ENCODE peak calls at places on chromosome 19, in five cellular contexts. G, H, W, R and X are unnamed samples. For H3K27me3, the result is how much of the 10 kb centered on the place peaks cover.

GRCh38 chr19:36093146-36093662 is 17.7 kb upstream of the OVOL3 start:
- DNase-seq in G (no peak), H (no peak), W (no peak), R (no peak), X (no peak)

GRCh38 chr19:37981785-37982475 is 74.9 kb downstream of the SIPA1L3 start:
- DNase-seq in G (peak), H (peak), W (no peak), R (no peak), X (no peak)

GRCh38 chr19:39263912-39264305 is 4.3 kb upstream of the IFNL2 start:
- DNase-seq in G (no peak), H (no peak), W (no peak), R (peak), X (no peak)

GRCh38 chr19:30116984-30117555 is 175.0 kb downstream of the URI1 start:
- DNase-seq in G (no peak), H (no peak), W (no peak), R (no peak), X (no peak)

GRCh38 chr19:28049875-28050274 is 1163.1 kb downstream of the UQCRFS1 start:
- DNase-seq in G (no peak), H (no peak), W (no peak), R (no peak), X (no peak)

GRCh38 chr19:30391554-30392551 is 19.7 kb downstream of the ZNF536 start:
- DNase-seq in G (no peak), H (no peak), W (no peak), R (peak), X (peak)

GRCh38 chr19:8461376-8461775 is 16.6 kb downstream of the HNRNPM start:
- DNase-seq in G (no peak), H (no peak), W (no peak), R (no peak), X (no peak)

GRCh38 chr19:10368101-10368803 is 12.1 kb downstream of the TYK2 start:
- DNase-seq in G (no peak), H (no peak), W (no peak), R (no peak), X (no peak)

GRCh38 chr19:8158411-8159074 is 9.2 kb upstream of the FBN3 start:
- DNase-seq in G (peak), H (peak), W (peak), R (peak), X (no peak)

GRCh38 chr19:48445256-48445605 is 552 bp upstream of the GRWD1 start:
- DNase-seq in G (peak), H (peak), W (no peak), R (peak), X (no peak)

GRCh38 chr19:46659151-46660007 is 1.6 kb downstream of the DACT3 start:
- DNase-seq in G (no peak), H (no peak), W (peak), R (peak), X (no peak)

GRCh38 chr19:52221831-52222375 is 32.1 kb downstream of the PPP2R1A start:
- DNase-seq in G (no peak), H (peak), W (no peak), R (no peak), X (no peak)

DNA sequence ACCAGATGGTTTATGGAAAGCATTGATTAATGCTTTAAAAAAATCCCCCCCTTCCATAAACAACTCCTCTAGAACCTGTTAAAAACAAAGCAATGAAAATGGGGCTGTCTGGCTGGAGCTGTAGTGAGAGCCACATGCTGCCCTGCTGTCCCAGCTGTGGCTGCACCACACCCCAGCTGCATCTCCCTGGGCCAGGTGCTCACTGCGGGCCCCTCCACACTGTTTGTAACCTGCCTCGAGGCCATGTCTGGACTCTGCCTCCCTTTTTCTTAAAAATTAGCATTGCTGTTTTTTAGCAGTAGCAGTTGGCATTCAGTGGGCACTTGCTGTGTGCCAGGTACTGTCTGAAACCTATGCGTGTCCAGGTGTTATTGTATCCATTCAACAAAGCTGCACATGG is 15.2 kb upstream of the F2RL3 start:
- DNase-seq in G (peak), H (no peak), W (no peak), R (no peak), X (no peak)
- H2BK120ac ChIP-seq in G (no peak), H (no peak), W (no peak), R (no peak), X (no peak)

GRCh38 chr19:1776606-1777147 is 23.4 kb downstream of the ONECUT3 start:
- DNase-seq in G (no peak), H (no peak), W (no peak), R (no peak), X (no peak)

GRCh38 chr19:1774999-1775772 is 21.9 kb downstream of the ONECUT3 start:
- DNase-seq in G (peak), H (no peak), W (no peak), R (peak), X (peak)

GRCh38 chr19:1777149-1777548 is 23.8 kb downstream of the ONECUT3 start:
- DNase-seq in G (no peak), H (no peak), W (no peak), R (peak), X (no peak)

GRCh38 chr19:1773173-1773572 is 19.9 kb downstream of the ONECUT3 start:
- DNase-seq in G (no peak), H (no peak), W (no peak), R (no peak), X (no peak)

GRCh38 chr19:1775951-1776605 is 22.8 kb downstream of the ONECUT3 start:
- DNase-seq in G (no peak), H (no peak), W (no peak), R (no peak), X (no peak)
- H3K27me3 ChIP-seq in G (half or more), H (half or more), W (under half), R (half or more), X (under half)

GRCh38 chr19:3458595-3459284 is 21.6 kb downstream of the SMIM24 start:
- DNase-seq in G (no peak), H (peak), W (no peak), R (peak), X (no peak)
- H2BK120ac ChIP-seq in G (no peak), H (peak), W (peak), R (no peak), X (no peak)

GRCh38 chr19:3790941-3791340 is 4.8 kb upstream of the MATK start:
- DNase-seq in G (no peak), H (no peak), W (no peak), R (no peak), X (no peak)
- H3K27me3 ChIP-seq in G (under half), H (under half), W (under half), R (under half), X (under half)

DNA sequence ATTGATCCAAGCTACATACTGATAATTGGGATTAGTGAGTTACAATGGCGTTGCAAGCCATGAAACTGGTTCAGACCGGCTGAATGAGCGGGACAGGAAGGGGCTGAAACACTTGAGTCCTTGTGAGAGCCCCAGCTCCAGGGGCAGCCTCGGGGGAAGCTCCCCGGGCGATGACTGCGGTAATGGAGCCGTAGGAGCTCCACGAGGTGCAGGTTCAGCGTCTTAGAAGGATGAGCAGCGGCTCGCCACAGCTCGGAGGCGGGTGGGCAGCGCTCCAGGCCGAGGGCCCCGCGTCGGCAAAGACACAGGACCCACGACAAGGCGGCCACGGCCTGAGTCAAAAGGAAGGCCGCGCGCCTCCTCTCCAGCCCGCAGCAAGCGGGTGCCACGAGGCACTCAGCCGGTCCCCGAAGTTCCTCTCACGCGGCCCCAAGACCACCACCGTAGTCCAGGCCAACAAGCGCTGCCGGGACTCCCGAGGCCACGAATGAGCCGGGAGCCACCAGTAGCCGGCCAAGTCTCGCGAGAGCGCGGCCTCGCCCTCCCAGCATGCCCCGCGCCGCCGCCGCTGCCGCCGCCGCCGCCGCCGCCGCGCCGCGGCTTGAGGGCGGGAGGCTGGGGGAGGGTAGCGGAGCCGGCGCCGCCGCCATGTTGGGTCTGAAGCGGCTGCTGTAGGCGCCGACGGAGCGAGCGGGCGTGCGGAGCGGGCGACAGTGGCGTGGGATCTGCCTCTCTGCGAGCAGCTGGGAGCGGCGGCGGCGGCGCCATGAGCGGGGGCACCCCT is at the start of gene LSM14A:
- DNase-seq in G (peak), H (peak), W (peak), R (peak), X (peak)
- H2BK120ac ChIP-seq in G (peak), H (peak), W (peak), R (peak), X (no peak)

DNA sequence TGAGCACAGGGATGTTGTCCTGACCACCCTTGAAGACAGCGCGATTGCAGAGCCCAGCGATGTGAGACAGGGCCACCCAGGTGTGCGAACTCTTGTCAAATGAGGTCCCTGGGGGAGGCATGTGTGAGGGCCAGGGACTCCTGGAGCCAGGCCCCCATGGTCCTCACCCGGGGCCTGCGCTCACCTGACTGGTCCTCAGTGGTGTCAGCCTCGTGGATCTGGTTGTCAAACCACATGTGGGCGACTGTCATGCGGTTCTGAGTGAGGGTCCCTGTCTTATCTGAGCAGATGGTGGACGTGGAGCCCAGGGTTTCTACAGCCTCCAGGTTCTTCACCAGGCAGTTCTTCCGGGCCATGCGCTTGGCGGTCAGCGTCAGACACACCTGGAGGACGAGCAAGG is 12.3 kb downstream of the ATP1A3 start:
- DNase-seq in G (no peak), H (no peak), W (no peak), R (no peak), X (no peak)
- H3K27me3 ChIP-seq in G (under half), H (under half), W (under half), R (under half), X (under half)

DNA sequence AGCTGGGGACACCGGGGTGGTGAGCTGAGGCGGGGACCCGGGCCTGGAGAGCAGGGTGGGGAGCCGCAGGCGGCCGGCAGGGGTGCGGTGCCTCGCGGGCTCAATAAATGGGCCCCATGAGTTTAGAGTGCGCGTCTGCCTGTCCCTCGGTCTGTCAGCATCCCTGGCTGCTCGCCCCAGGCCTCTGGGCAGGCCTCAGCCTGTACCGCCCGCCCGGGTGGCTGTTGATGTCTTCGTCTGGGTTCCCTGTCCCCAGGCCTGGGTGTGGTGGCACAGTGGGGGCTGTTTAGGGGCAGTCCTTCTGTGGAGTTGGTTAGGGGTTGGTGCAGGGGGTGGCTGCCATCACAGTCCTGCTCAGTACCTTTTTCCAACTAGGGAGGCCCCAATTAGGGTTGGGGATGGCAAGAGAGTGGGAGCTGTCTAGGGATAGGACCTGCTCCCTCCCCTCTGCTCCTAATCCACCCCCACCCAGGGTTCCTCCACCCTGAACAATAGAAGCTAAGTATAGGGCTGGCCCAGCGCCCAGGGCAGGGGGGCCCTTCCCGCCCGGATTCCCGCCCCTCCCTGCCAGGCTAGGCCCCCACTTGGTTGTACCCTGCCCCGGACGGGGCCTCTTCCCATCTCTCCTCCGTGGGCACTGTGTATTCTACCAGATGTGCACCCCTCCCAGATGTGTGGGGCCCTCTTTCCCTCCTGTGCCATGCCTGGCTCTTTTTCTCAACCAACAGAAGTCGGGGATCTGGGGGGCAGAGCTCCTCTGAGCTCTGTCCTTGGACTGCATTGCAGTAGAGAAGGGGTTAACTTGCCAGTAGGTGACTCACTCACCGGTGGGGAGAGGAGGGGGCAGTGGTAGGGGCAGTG is 12.4 kb downstream of the CIC start:
- DNase-seq in G (no peak), H (peak), W (peak), R (peak), X (peak)
- H2BK120ac ChIP-seq in G (peak), H (peak), W (peak), R (no peak), X (no peak)

DNA sequence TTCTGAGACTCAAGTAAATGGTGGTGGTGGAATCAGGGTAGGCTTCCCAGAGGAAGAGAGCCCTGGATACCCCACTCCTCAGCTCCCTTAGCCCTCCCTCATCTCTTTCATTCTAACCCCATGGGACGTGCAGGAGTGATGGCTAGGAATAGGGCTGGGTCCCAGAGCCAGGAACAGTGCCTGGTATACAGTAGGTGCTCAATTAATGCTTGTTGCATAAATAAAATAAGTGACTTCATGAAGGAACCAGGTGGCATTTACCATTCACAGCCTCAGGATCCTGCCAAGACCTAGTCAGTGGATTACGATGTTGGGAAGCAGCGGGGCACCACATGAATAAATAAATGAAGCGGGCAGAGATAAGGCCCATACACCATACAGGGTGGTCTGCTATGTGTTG is 3.9 kb downstream of the UNC13A start:
- DNase-seq in G (no peak), H (no peak), W (no peak), R (no peak), X (no peak)
- H3K27me3 ChIP-seq in G (under half), H (under half), W (under half), R (under half), X (under half)